ENCODE peak calls at places on chromosomes 12 and 14, in ten cellular contexts. R is tibial artery; D is aorta; E is NT2/D1; I is fibroblast of lung; S is HepG2; Z is right atrium auricular region; F is hepatocyte; O is naive thymus-derived CD4-positive, alpha-beta T cell; X is neural progenitor cell. Q is an unnamed sample.

GRCh38 chr12:71315328-71315960 is 124.2 kb upstream of the LGR5 start:
- DNase-seq in E (no peak), S (no peak), I (no peak), X (no peak), F (no peak), Z (no peak), O (no peak), D (no peak), R (no peak), Q (no peak)

GRCh38 chr12:28851781-28852180 is 297.3 kb upstream of the FAR2 start:
- DNase-seq in D (no peak), F (no peak), I (peak; percentile 55), R (no peak), Z (no peak), E (no peak), S (no peak), X (no peak), O (no peak), Q (no peak)

GRCh38 chr12:77686760-77687159 is 143.9 kb upstream of the NAV3 start:
- DNase-seq in F (no peak), R (no peak), Z (no peak), X (no peak), S (no peak), I (peak; percentile 23), D (no peak), E (no peak), O (no peak), Q (no peak)

GRCh38 chr12:45989277-45989856 is 1.0 kb downstream of the SCAF11 start:
- DNase-seq in I (no peak), Z (no peak), F (no peak), O (no peak), E (no peak), R (no peak), S (no peak), D (no peak), X (no peak), Q (no peak)

GRCh38 chr14:93972618-93973205 is 3.7 kb downstream of the ASB2 start:
- DNase-seq in D (no peak), O (no peak), S (no peak), F (no peak), X (no peak), R (no peak), E (no peak), I (no peak), Z (no peak), Q (no peak)

GRCh38 chr12:108964391-108965166 is 56.3 kb downstream of the SVOP start:
- DNase-seq in S (no peak), X (peak; percentile 22), F (no peak), D (no peak), I (no peak), E (no peak), Z (no peak), R (no peak), O (no peak), Q (no peak)

GRCh38 chr12:3049176-3049575 is 28.0 kb upstream of the TSPAN9 start:
- DNase-seq in D (peak; percentile 30), E (no peak), O (no peak), I (no peak), Z (no peak), F (no peak), X (no peak), S (no peak), R (no peak), Q (no peak)

GRCh38 chr12:94149781-94150482 is 1.6 kb downstream of the PLXNC1 start:
- DNase-seq in D (no peak), E (no peak), R (no peak), F (peak; percentile 72), X (peak; percentile 84), I (peak; percentile 26), S (no peak), Z (no peak), O (no peak), Q (no peak)

GRCh38 chr14:91415794-91416743 is 1.6 kb downstream of the CCDC88C start:
- DNase-seq in S (no peak), F (no peak), R (no peak), I (peak; percentile 14), X (no peak), E (no peak), D (no peak), Z (no peak), O (peak; percentile 85), Q (peak; percentile 88)

GRCh38 chr12:18895946-18896345 is 158.0 kb downstream of the CAPZA3 start:
- DNase-seq in F (peak; percentile 25), O (no peak), D (no peak), I (no peak), X (peak; percentile 84), Z (no peak), R (no peak), E (peak; percentile 95), S (no peak), Q (no peak)

GRCh38 chr12:94879542-94879941 is 124.0 kb downstream of the NDUFA12 start:
- DNase-seq in Z (no peak), D (no peak), F (peak; percentile 42), E (no peak), X (peak; percentile 62), O (no peak), R (no peak), I (no peak), S (peak; percentile 5), Q (no peak)

GRCh38 chr14:76720382-76720813 is 40.9 kb upstream of the VASH1 start:
- DNase-seq in X (peak; percentile 36), S (peak; percentile 36), I (peak; percentile 42), D (no peak), Z (peak; percentile 84), O (no peak), F (peak; percentile 61), R (peak; percentile 75), E (peak; percentile 35), Q (peak; percentile 34)

GRCh38 chr12:40788276-40788675 is 96.0 kb downstream of the CNTN1 start:
- DNase-seq in F (no peak), X (no peak), O (no peak), I (no peak), R (no peak), E (no peak), D (no peak), S (no peak), Z (no peak), Q (no peak)

GRCh38 chr12:120709976-120710804 is at the start of gene UNC119B:
- DNase-seq in Z (no peak), F (peak; percentile 86), I (peak; percentile 66), O (peak; percentile 53), D (peak; percentile 93), S (no peak), R (peak; percentile 83), X (peak; percentile 90), E (no peak), Q (no peak)

GRCh38 chr12:78732481-78732880 is 132.1 kb upstream of the SYT1 start:
- DNase-seq in E (no peak), D (no peak), F (no peak), R (no peak), X (no peak), I (no peak), O (no peak), S (no peak), Z (no peak), Q (no peak)

GRCh38 chr14:101235872-101236221 is 325.4 kb upstream of the DIO3 start:
- DNase-seq in Z (no peak), R (peak; percentile 56), I (no peak), O (no peak), E (no peak), D (peak; percentile 35), F (no peak), S (no peak), X (no peak), Q (no peak)

GRCh38 chr14:58901826-58902225 is 264.1 kb downstream of the DACT1 start:
- DNase-seq in I (no peak), R (no peak), Z (no peak), S (no peak), E (no peak), D (no peak), O (no peak), X (no peak), F (no peak), Q (no peak)

GRCh38 chr14:105375635-105376057 is 22.7 kb upstream of the TEX22 start:
- DNase-seq in D (no peak), X (no peak), Z (no peak), E (no peak), S (no peak), O (no peak), F (no peak), I (peak; percentile 17), R (no peak), Q (no peak)

DNA sequence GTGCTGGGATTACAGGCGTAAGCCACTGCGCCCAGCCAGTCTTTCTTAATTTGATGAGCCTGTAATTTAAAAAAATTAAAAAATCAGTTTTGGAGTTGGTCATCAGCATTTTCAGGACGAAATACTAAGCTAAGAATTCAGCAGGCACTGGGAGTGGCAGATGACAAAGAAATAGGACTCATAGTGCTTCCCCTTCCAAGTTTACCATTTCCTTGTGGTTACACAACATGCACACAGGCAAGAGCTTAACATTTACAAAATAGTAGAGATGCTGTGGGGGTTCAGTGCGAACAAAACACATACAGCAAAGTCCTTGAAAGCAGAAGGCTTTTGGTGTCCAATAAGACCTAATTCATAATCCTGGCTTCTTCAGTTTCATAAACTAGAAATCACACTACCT is 22.1 kb upstream of the KIF21A start:
- DNase-seq in S (no peak), X (no peak), D (no peak), Z (no peak), R (no peak), O (no peak), I (no peak), E (no peak), F (no peak), Q (no peak)
- H3K36me3 ChIP-seq in S (no peaks in the 10 kb centered on the region), X (no peaks in the 10 kb centered on the region), D (no peaks in the 10 kb centered on the region), Z (no peaks in the 10 kb centered on the region), R (no peaks in the 10 kb centered on the region), O (no peaks in the 10 kb centered on the region), I (no peaks in the 10 kb centered on the region), E (no peaks in the 10 kb centered on the region), F (no peaks in the 10 kb centered on the region), Q (no peaks in the 10 kb centered on the region)

DNA sequence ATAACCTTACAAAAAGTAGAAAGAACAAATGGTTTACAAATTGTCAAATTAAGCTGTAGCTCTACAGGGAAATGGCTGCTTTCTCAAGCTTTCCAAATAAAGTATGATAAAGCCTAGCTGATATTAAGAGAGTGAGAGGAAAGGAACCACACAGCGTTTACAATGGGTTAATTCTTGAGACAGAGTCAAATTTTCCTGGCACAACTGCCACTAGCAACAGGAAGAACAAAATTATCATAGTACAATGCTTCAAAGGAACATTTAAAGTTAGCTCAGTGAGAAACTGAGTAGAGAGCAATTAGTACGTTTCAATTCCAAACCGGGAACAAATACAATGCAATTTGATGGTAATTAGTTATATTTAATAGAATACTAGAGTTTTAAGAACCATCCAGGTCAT is 116.0 kb downstream of the PPP1R12A start:
- DNase-seq in X (no peak), R (no peak), Z (no peak), O (no peak), I (peak; percentile 55), F (no peak), E (no peak), D (no peak), S (no peak), Q (no peak)
- H3K36me3 ChIP-seq in X (peaks cover 16% of the 10 kb centered on the region), R (peaks cover 16% of the 10 kb centered on the region), Z (peaks cover 11% of the 10 kb centered on the region), O (no peaks in the 10 kb centered on the region), I (peaks cover 1% of the 10 kb centered on the region), F (no peaks in the 10 kb centered on the region), E (peaks cover 57% of the 10 kb centered on the region), D (no peaks in the 10 kb centered on the region), S (peaks cover 47% of the 10 kb centered on the region), Q (peaks cover 29% of the 10 kb centered on the region)

GRCh38 chr14:20996521-20996920 is 2.6 kb upstream of the SLC39A2 start:
- DNase-seq in R (no peak), I (no peak), D (no peak), F (no peak), S (no peak), E (no peak), X (no peak), O (no peak), Z (no peak), Q (no peak)
- H3K36me3 ChIP-seq in R (peaks cover 63% of the 10 kb centered on the region), I (peaks cover 11% of the 10 kb centered on the region), D (peaks cover 10% of the 10 kb centered on the region), F (peaks cover 14% of the 10 kb centered on the region), S (peaks cover 48% of the 10 kb centered on the region), E (peaks cover 52% of the 10 kb centered on the region), X (peaks cover 3% of the 10 kb centered on the region), O (peaks cover 19% of the 10 kb centered on the region), Z (peaks cover 56% of the 10 kb centered on the region), Q (peaks cover 15% of the 10 kb centered on the region)

GRCh38 chr14:102958461-102958860 is 36.0 kb downstream of the AMN start:
- DNase-seq in S (no peak), F (no peak), I (no peak), R (no peak), X (no peak), Z (no peak), O (no peak), E (no peak), D (no peak), Q (no peak)
- H3K36me3 ChIP-seq in S (peaks cover 52% of the 10 kb centered on the region), F (no peaks in the 10 kb centered on the region), I (peaks cover 26% of the 10 kb centered on the region), R (peaks cover 100% of the 10 kb centered on the region), X (peaks cover 3% of the 10 kb centered on the region), Z (peaks cover 90% of the 10 kb centered on the region), O (no peaks in the 10 kb centered on the region), E (peaks cover 76% of the 10 kb centered on the region), D (peaks cover 21% of the 10 kb centered on the region), Q (peaks cover 15% of the 10 kb centered on the region)